ENCODE peak calls at places on chromosomes 3 and 15, in eight cellular contexts. V is A549, C is ovary, A is suprapubic skin, K is adrenal gland, R is GM12878, B is stomach, X is esophagus squamous epithelium. I is an unnamed sample.

GRCh38 chr3:59212128-59212764 is 162.4 kb upstream of the CFAP20DC start:
- DNase-seq in C (no peak), A (no peak), B (no peak), V (peak), R (peak), X (no peak), K (no peak), I (no peak)

GRCh38 chr3:82977871-82978270 is 1216.4 kb upstream of the GBE1 start:
- DNase-seq in A (no peak), X (no peak), B (no peak), K (no peak), R (no peak), C (no peak), V (no peak), I (no peak)

GRCh38 chr3:102156426-102156825 is 278.4 kb upstream of the ZPLD1 start:
- DNase-seq in K (no peak), V (peak), R (no peak), A (no peak), C (no peak), X (no peak), B (no peak), I (peak)

GRCh38 chr3:31880020-31880419 is 101.0 kb downstream of the OSBPL10 start:
- DNase-seq in K (peak), C (no peak), A (no peak), B (no peak), X (no peak), V (peak), R (no peak), I (no peak)

GRCh38 chr3:147881933-147882332 is 472.8 kb downstream of the ZIC1 start:
- DNase-seq in X (no peak), R (no peak), B (no peak), C (no peak), A (no peak), V (no peak), K (no peak), I (no peak)

GRCh38 chr15:61030451-61030850 is 198.7 kb downstream of the RORA start:
- DNase-seq in B (no peak), A (no peak), R (no peak), V (no peak), K (no peak), X (no peak), C (no peak), I (no peak)

GRCh38 chr3:143360244-143360643 is 240.7 kb downstream of the CHST2 start:
- DNase-seq in K (no peak), R (no peak), B (no peak), X (no peak), V (no peak), A (no peak), C (no peak), I (no peak)

GRCh38 chr15:100997442-100997841 is 78.3 kb downstream of the LRRK1 start:
- DNase-seq in R (no peak), X (no peak), A (no peak), C (no peak), K (no peak), B (no peak), V (no peak), I (no peak)

GRCh38 chr15:39629376-39629775 is 48.5 kb downstream of the THBS1 start:
- DNase-seq in R (no peak), B (no peak), V (no peak), A (no peak), X (no peak), C (no peak), K (no peak), I (no peak)

GRCh38 chr3:189860296-189860695 is 229.1 kb downstream of the TP63 start:
- DNase-seq in C (no peak), B (no peak), K (no peak), A (no peak), V (no peak), R (no peak), X (no peak), I (no peak)

DNA sequence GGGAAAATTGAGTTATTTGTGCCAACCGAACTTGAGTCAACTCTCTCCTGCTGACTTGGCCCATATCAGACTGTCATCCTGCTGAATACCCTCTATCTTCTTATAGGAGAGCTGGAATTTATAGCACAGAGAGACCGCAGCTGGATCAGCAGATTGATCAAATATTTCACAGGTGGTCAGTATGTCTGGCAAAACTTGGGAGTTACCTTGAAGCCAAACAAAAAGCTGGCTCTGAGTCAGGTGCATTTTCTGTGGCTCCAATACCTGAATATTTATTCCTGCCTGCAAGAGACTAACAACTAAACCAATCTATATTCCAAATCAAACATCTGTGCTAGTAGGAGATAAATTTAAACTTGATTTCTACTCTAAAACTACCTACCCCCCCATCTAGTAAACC is 752.1 kb upstream of the ALCAM start:
- DNase-seq in V (no peak), K (no peak), X (no peak), A (no peak), R (no peak), B (peak), C (no peak), I (peak)
- H3K27ac ChIP-seq in V (no peak), K (no peak), X (no peak), A (no peak), R (no peak), B (peak), C (no peak), I (peak)

GRCh38 chr15:90599639-90600038 is 69.9 kb downstream of the CRTC3 start:
- DNase-seq in B (no peak), X (no peak), C (no peak), A (no peak), K (no peak), R (no peak), V (no peak), I (no peak)

GRCh38 chr15:90606641-90607040 is 76.9 kb downstream of the CRTC3 start:
- DNase-seq in C (no peak), R (no peak), A (no peak), V (no peak), K (no peak), B (no peak), X (no peak), I (no peak)

GRCh38 chr15:90607361-90607760 is 77.6 kb downstream of the CRTC3 start:
- DNase-seq in K (no peak), C (no peak), A (no peak), B (no peak), R (no peak), V (no peak), X (no peak), I (peak)

GRCh38 chr15:90600954-90601353 is 71.2 kb downstream of the CRTC3 start:
- DNase-seq in K (no peak), X (no peak), C (no peak), A (no peak), R (no peak), B (no peak), V (no peak), I (no peak)

DNA sequence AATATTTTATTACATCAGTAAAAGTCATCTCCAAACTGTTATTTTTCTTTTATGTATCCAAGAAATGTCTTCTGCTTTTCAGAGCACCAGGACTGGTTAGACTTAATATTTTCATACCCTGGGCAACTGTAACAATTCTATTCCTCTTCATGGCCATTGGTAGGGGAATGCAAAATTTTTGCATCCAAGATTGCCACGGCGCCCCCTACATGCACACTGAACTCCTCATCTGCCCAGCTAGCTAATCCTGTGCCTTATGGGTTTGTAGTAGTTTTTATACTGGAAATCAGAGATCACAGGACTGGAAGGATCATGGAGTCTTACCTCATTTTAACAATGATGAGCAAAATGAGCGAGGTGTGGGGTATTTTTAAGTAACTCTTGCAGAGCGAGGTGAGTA is 74.2 kb downstream of the CRTC3 start:
- DNase-seq in B (peak), K (peak), C (no peak), X (no peak), R (no peak), V (peak), A (no peak), I (peak)
- TF ChIP-seq POLR2A in B (no peak), K (no peak), C (no peak), X (no peak), R (no peak), V (no peak), A (no peak), I (no peak)

GRCh38 chr3:46286936-46287335 is 44.7 kb downstream of the CCR3 start:
- DNase-seq in K (no peak), B (no peak), V (no peak), A (no peak), R (no peak), C (no peak), X (no peak), I (no peak)

GRCh38 chr3:46285931-46286330 is 43.7 kb downstream of the CCR3 start:
- DNase-seq in X (no peak), K (no peak), A (no peak), B (no peak), V (no peak), C (no peak), R (no peak), I (no peak)

GRCh38 chr3:46289551-46289950 is 47.3 kb downstream of the CCR3 start:
- DNase-seq in R (no peak), A (no peak), C (no peak), X (no peak), B (no peak), V (no peak), K (no peak), I (no peak)

GRCh38 chr3:46293035-46293724 is 50.9 kb downstream of the CCR3 start:
- DNase-seq in C (no peak), X (no peak), K (no peak), V (no peak), A (no peak), B (no peak), R (no peak), I (no peak)

GRCh38 chr3:46289961-46290360 is 47.7 kb downstream of the CCR3 start:
- DNase-seq in V (no peak), B (no peak), C (no peak), A (no peak), K (no peak), R (no peak), X (no peak), I (no peak)
- H3K27ac ChIP-seq in V (no peak), B (no peak), C (no peak), A (no peak), K (no peak), R (no peak), X (no peak), I (no peak)

GRCh38 chr3:122055215-122055614 is at the start of gene CD86:
- DNase-seq in A (no peak), V (no peak), C (no peak), B (no peak), R (peak), K (peak), X (no peak), I (no peak)
- TF ChIP-seq POLR2A in A (no peak), V (no peak), C (no peak), B (no peak), R (peak), K (peak), X (peak), I (no peak)

DNA sequence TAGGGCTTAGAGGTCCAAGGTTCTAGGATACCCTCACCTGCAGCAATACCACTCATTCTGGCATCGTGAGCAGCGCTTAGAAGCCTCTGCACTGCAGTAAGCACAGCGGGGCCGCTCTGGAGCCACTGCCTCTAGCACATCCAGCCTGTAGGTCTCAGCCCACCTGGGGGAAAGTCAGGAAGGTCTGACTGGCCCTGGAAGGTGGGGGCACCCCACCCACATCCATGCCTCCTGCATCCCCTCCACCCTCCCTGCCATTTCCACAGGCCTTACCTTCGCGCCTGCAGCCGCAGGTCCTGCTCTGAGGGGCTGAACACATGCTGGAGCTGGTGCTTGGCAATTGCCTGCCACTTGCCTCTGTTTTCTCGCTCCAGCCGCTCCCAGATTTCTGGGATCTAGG is 901 bp upstream of the RASSF1 start:
- DNase-seq in V (no peak), X (no peak), A (no peak), R (no peak), C (no peak), B (no peak), K (no peak), I (no peak)
- H3K27ac ChIP-seq in V (no peak), X (peak), A (peak), R (no peak), C (no peak), B (peak), K (peak), I (peak)

GRCh38 chr15:63044077-63044644 is 1.6 kb downstream of the TPM1 start:
- DNase-seq in V (no peak), B (no peak), R (no peak), C (no peak), A (no peak), K (no peak), X (no peak), I (no peak)
- TF ChIP-seq POLR2A in V (no peak), B (no peak), R (no peak), C (no peak), A (no peak), K (no peak), X (no peak), I (no peak)